ENCODE peak calls at places on chromosomes 16 and 17, in five cellular contexts. A is H1, W is SK-N-SH, Z is GM12878, E is GM12891. Y is an unnamed sample.

GRCh38 chr16:10941127-10941933 is 938 bp downstream of the DEXI start:
- DNase-seq in Z (no peak), E (no peak), W (no peak), A (peak; percentile 58), Y (no peak)

GRCh38 chr16:54242199-54242598 is 44.4 kb downstream of the IRX3 start:
- DNase-seq in Z (no peak), E (no peak), A (peak; percentile 67), W (peak; percentile 36), Y (no peak)

GRCh38 chr16:21663889-21664647 is at the start of gene OTOA:
- DNase-seq in A (peak; percentile 71), Z (no peak), E (no peak), W (peak; percentile 74), Y (no peak)

GRCh38 chr17:6894206-6894528 is 62.6 kb upstream of the TEKT1 start:
- DNase-seq in A (peak; percentile 90), Z (no peak), E (peak; percentile 32), W (no peak), Y (no peak)

GRCh38 chr17:79979841-79980215 is 55.8 kb downstream of the TBC1D16 start:
- DNase-seq in Z (no peak), W (peak; percentile 13), E (no peak), A (no peak), Y (no peak)

GRCh38 chr17:45170976-45171337 is 9.3 kb downstream of the HEXIM2 start:
- DNase-seq in Z (no peak), A (no peak), W (peak; percentile 54), E (no peak), Y (no peak)

GRCh38 chr16:67883872-67884261 is 818 bp upstream of the NRN1L start:
- DNase-seq in Z (no peak), W (peak; percentile 90), E (peak; percentile 93), A (peak; percentile 90), Y (peak; percentile 90)

GRCh38 chr17:27390540-27390939 is 65.7 kb upstream of the KSR1 start:
- DNase-seq in E (no peak), W (no peak), Z (no peak), A (no peak), Y (no peak)

GRCh38 chr16:3067929-3068288 is 2.5 kb downstream of the IL32 start:
- DNase-seq in E (no peak), Z (no peak), W (no peak), A (no peak), Y (no peak)

GRCh38 chr17:61408151-61409041 is 8.8 kb downstream of the TBX2 start:
- DNase-seq in E (peak; percentile 9), A (peak; percentile 64), Z (no peak), W (peak; percentile 44), Y (no peak)

GRCh38 chr17:77327181-77327565 is 186.4 kb downstream of the SEC14L1 start:
- DNase-seq in E (no peak), Z (no peak), A (no peak), W (peak; percentile 24), Y (no peak)

GRCh38 chr17:30176845-30177244 is 58.7 kb downstream of the SLC6A4 start:
- DNase-seq in Z (no peak), W (no peak), A (no peak), E (no peak), Y (no peak)

GRCh38 chr17:66354981-66355380 is 52.6 kb downstream of the PRKCA start:
- DNase-seq in Z (no peak), W (no peak), A (no peak), E (no peak), Y (no peak)

GRCh38 chr16:3094289-3095027 is 4.6 kb downstream of the ZSCAN10 start:
- DNase-seq in E (no peak), W (peak; percentile 59), Z (no peak), A (peak; percentile 75), Y (no peak)

GRCh38 chr16:78675312-78675711 is 575.9 kb downstream of the WWOX start:
- DNase-seq in Z (no peak), W (no peak), E (no peak), A (no peak), Y (no peak)

GRCh38 chr16:11190585-11191565 is 65.1 kb downstream of the SOCS1 start:
- DNase-seq in W (no peak), Z (no peak), A (no peak), E (no peak), Y (no peak)

GRCh38 chr16:3980311-3981111 is 100.0 kb upstream of the CREBBP start:
- DNase-seq in Z (no peak), W (peak; percentile 59), E (no peak), A (no peak), Y (no peak)

GRCh38 chr17:4584125-4584834 is at the start of gene SMTNL2:
- DNase-seq in E (no peak), Z (no peak), W (peak; percentile 64), A (no peak), Y (no peak)

GRCh38 chr16:58425245-58425644 is 33.0 kb downstream of the GINS3 start:
- DNase-seq in E (no peak), W (no peak), A (no peak), Z (no peak), Y (no peak)

GRCh38 chr17:40556884-40557414 is 8.3 kb downstream of the CCR7 start:
- DNase-seq in E (no peak), W (peak; percentile 76), Z (no peak), A (no peak), Y (no peak)

GRCh38 chr16:66856184-66856730 is 12.0 kb downstream of the CA7 start:
- DNase-seq in A (no peak), W (no peak), E (no peak), Z (no peak), Y (no peak)

GRCh38 chr16:22814330-22815105 is 556 bp downstream of the HS3ST2 start:
- DNase-seq in W (peak; percentile 56), E (no peak), A (peak; percentile 81), Z (no peak), Y (no peak)

GRCh38 chr17:9309216-9309615 is 266.4 kb downstream of the STX8 start:
- DNase-seq in E (no peak), Z (no peak), W (no peak), A (no peak), Y (no peak)

GRCh38 chr17:72219136-72219823 is 98.5 kb downstream of the SOX9 start:
- DNase-seq in W (peak; percentile 67), A (peak; percentile 61), Z (no peak), E (no peak), Y (no peak)

GRCh38 chr16:26019406-26019805 is 327.6 kb downstream of the HS3ST4 start:
- DNase-seq in A (no peak), W (no peak), E (no peak), Z (no peak), Y (no peak)

GRCh38 chr17:75557075-75557851 is 30.3 kb upstream of the MYO15B start:
- DNase-seq in Z (no peak), A (no peak), E (no peak), W (peak; percentile 83), Y (no peak)
- TF ChIP-seq TAF1 in Z (no peak), A (no peak), E (no peak), W (no peak), Y (no peak)

GRCh38 chr16:349211-349610 is 3.3 kb downstream of the AXIN1 start:
- DNase-seq in E (peak; percentile 21), A (no peak), Z (peak; percentile 50), W (no peak), Y (no peak)
- TF ChIP-seq POLR2AphosphoS5 in E (no peak), A (no peak), Z (peak; percentile 23), W (no peak), Y (no peak)

DNA sequence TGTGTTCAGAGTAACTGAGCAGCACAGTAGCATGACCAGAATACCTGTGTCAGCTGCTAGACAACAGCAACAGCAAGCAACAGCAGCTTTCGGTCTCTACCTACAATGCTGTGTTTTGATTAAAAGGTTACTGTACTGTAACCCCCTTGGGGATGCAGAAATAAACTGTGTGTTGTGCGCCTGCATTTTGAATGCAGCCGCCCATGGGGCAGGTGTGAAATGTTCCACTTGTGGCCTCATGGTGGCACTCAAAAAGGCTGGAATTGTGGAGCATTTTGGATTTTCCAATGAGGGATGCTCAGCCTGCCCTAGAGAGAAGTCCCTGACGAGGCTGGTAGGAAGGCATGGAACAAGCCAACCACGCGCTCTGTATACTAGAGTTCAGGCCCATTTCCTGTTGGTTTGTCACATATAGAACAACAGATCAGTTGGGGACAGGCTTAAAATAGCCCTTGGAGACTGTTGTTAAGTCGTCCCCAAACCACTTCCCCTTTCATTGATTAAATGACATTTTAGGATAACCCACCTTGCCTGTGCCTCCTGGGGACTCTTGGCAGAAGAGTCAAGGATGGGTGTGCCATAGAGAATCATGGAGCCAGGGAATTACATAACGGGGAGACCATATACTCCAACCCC is 27.1 kb downstream of the SCPEP1 start:
- DNase-seq in W (no peak), Z (peak; percentile 71), E (peak; percentile 35), A (no peak), Y (no peak)
- TF ChIP-seq TAF1 in W (no peak), Z (peak; percentile 43), E (no peak), A (no peak), Y (no peak)

DNA sequence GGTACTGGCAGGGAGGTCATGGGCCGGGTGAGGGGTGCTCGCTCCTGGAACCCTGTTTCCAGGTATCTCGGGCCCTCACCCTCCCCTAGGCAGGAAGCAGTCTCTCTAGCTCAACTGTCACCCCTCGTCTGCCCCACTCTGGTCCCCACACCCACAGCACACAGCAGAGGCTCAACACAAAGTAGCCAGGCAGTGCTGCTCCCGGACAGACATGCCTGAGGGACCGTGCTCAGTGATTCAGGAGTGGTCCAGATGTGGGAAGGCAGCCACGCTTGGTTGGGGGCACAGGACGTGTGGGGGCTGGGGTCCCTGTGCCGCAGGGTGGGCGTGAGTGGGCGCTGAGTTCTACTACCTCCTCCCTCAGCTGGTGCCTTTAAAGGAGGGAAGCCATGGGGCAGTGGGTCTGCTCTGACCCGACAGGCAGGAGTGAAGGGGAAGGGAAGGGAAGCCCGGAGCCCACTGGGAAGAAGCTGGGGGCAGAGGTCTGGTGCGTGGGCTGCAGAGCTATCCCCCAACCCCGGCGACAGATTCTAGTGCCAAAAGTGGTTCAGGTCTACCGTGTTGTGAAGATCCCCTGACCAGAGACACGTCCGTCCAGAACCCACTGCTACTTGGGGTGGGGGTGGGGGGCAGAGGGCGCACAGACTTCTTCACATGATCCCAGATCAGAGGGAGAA is 11.8 kb downstream of the SLC16A3 start:
- DNase-seq in E (no peak), Z (no peak), A (no peak), W (no peak), Y (no peak)
- TF ChIP-seq POLR2AphosphoS5 in E (peak; percentile 32), Z (no peak), A (no peak), W (no peak), Y (no peak)